ENCODE peak calls at places on chromosomes 3 and 15, in five cellular contexts. One of them, this sample, is unnamed.

GRCh38 chr3:120418866-120419490 is 31.8 kb downstream of the FSTL1 start:
- DNase-seq in H1: no peak
- DNase-seq in neuronal stem cell: peak; percentile 41
- DNase-seq in mesenchymal stem cell: peak; percentile 51
- DNase-seq in trophoblast cell: no peak
- DNase-seq in this sample: peak; percentile 76

GRCh38 chr3:97952280-97952679 is 20.0 kb downstream of the RIOX2 start:
- DNase-seq in neuronal stem cell: no peak
- DNase-seq in trophoblast cell: peak; percentile 85
- DNase-seq in H1: no peak
- DNase-seq in mesenchymal stem cell: peak; percentile 92
- DNase-seq in this sample: no peak

GRCh38 chr3:170656293-170656692 is 70.4 kb upstream of the SLC7A14 start:
- DNase-seq in mesenchymal stem cell: no peak
- DNase-seq in trophoblast cell: no peak
- DNase-seq in neuronal stem cell: no peak
- DNase-seq in H1: no peak
- DNase-seq in this sample: no peak

GRCh38 chr3:192092388-192093005 is 631.5 kb downstream of the PYDC2 start:
- DNase-seq in trophoblast cell: peak; percentile 49
- DNase-seq in mesenchymal stem cell: no peak
- DNase-seq in H1: no peak
- DNase-seq in neuronal stem cell: no peak
- DNase-seq in this sample: no peak

GRCh38 chr15:34890424-34890823 is 79.1 kb downstream of the AQR start:
- DNase-seq in H1: no peak
- DNase-seq in trophoblast cell: no peak
- DNase-seq in neuronal stem cell: no peak
- DNase-seq in mesenchymal stem cell: no peak
- DNase-seq in this sample: no peak

GRCh38 chr15:79978694-79979519 is 7.9 kb upstream of the BCL2A1 start:
- DNase-seq in H1: no peak
- DNase-seq in mesenchymal stem cell: peak; percentile 29
- DNase-seq in trophoblast cell: peak; percentile 54
- DNase-seq in neuronal stem cell: no peak
- DNase-seq in this sample: no peak

GRCh38 chr3:110815008-110815583 is 256.5 kb upstream of the NECTIN3 start:
- DNase-seq in mesenchymal stem cell: peak; percentile 86
- DNase-seq in H1: no peak
- DNase-seq in neuronal stem cell: no peak
- DNase-seq in trophoblast cell: no peak
- DNase-seq in this sample: no peak

GRCh38 chr3:13790376-13791219 is 89.3 kb downstream of the WNT7A start:
- DNase-seq in trophoblast cell: no peak
- DNase-seq in H1: no peak
- DNase-seq in mesenchymal stem cell: no peak
- DNase-seq in neuronal stem cell: no peak
- DNase-seq in this sample: no peak

GRCh38 chr3:119420196-119420595 is 43.2 kb downstream of the TMEM39A start:
- DNase-seq in neuronal stem cell: no peak
- DNase-seq in mesenchymal stem cell: no peak
- DNase-seq in trophoblast cell: no peak
- DNase-seq in H1: no peak
- DNase-seq in this sample: peak; percentile 34

GRCh38 chr3:46979958-46980497 is 562 bp downstream of the NBEAL2 start:
- DNase-seq in mesenchymal stem cell: no peak
- DNase-seq in neuronal stem cell: no peak
- DNase-seq in H1: no peak
- DNase-seq in trophoblast cell: no peak
- DNase-seq in this sample: no peak

GRCh38 chr3:179589143-179589542 is 15.3 kb downstream of the MRPL47 start:
- DNase-seq in H1: no peak
- DNase-seq in mesenchymal stem cell: peak; percentile 62
- DNase-seq in trophoblast cell: no peak
- DNase-seq in neuronal stem cell: no peak
- DNase-seq in this sample: no peak

GRCh38 chr15:66780172-66780972 is 78.3 kb downstream of the SMAD6 start:
- DNase-seq in mesenchymal stem cell: peak; percentile 84
- DNase-seq in H1: no peak
- DNase-seq in trophoblast cell: no peak
- DNase-seq in neuronal stem cell: no peak
- DNase-seq in this sample: no peak

GRCh38 chr15:87843312-87843711 is 413.2 kb downstream of the NTRK3 start:
- DNase-seq in H1: no peak
- DNase-seq in trophoblast cell: no peak
- DNase-seq in mesenchymal stem cell: no peak
- DNase-seq in neuronal stem cell: no peak
- DNase-seq in this sample: no peak

GRCh38 chr15:63481105-63481810 is 23.1 kb upstream of the USP3 start:
- DNase-seq in mesenchymal stem cell: peak; percentile 84
- DNase-seq in H1: no peak
- DNase-seq in neuronal stem cell: no peak
- DNase-seq in trophoblast cell: no peak
- DNase-seq in this sample: no peak

GRCh38 chr15:40055576-40056293 is 16.8 kb upstream of the SRP14 start:
- DNase-seq in trophoblast cell: peak; percentile 70
- DNase-seq in mesenchymal stem cell: no peak
- DNase-seq in neuronal stem cell: no peak
- DNase-seq in H1: no peak
- DNase-seq in this sample: no peak

GRCh38 chr3:32414527-32415202 is 23.0 kb downstream of the CMTM7 start:
- DNase-seq in neuronal stem cell: no peak
- DNase-seq in mesenchymal stem cell: no peak
- DNase-seq in H1: no peak
- DNase-seq in trophoblast cell: no peak
- DNase-seq in this sample: no peak

GRCh38 chr3:84965141-84965540 is 6.4 kb downstream of the CADM2 start:
- DNase-seq in mesenchymal stem cell: no peak
- DNase-seq in trophoblast cell: no peak
- DNase-seq in neuronal stem cell: peak; percentile 74
- DNase-seq in H1: peak; percentile 65
- DNase-seq in this sample: peak; percentile 78

GRCh38 chr15:72180771-72181324 is 16.7 kb downstream of the GRAMD2A start:
- DNase-seq in mesenchymal stem cell: no peak
- DNase-seq in trophoblast cell: no peak
- DNase-seq in H1: no peak
- DNase-seq in neuronal stem cell: no peak
- DNase-seq in this sample: no peak

GRCh38 chr3:170080605-170081004 is 42.8 kb downstream of the GPR160 start:
- DNase-seq in neuronal stem cell: no peak
- DNase-seq in trophoblast cell: no peak
- DNase-seq in mesenchymal stem cell: no peak
- DNase-seq in H1: no peak
- DNase-seq in this sample: no peak

GRCh38 chr15:72184165-72184811 is 13.3 kb downstream of the GRAMD2A start:
- DNase-seq in mesenchymal stem cell: peak; percentile 42
- DNase-seq in trophoblast cell: peak; percentile 89
- DNase-seq in H1: peak; percentile 77
- DNase-seq in neuronal stem cell: peak; percentile 37
- DNase-seq in this sample: peak; percentile 74

GRCh38 chr3:48708481-48708889 is 8.5 kb downstream of the IP6K2 start:
- DNase-seq in neuronal stem cell: no peak
- DNase-seq in H1: no peak
- DNase-seq in mesenchymal stem cell: peak; percentile 51
- DNase-seq in trophoblast cell: peak; percentile 47
- DNase-seq in this sample: no peak

DNA sequence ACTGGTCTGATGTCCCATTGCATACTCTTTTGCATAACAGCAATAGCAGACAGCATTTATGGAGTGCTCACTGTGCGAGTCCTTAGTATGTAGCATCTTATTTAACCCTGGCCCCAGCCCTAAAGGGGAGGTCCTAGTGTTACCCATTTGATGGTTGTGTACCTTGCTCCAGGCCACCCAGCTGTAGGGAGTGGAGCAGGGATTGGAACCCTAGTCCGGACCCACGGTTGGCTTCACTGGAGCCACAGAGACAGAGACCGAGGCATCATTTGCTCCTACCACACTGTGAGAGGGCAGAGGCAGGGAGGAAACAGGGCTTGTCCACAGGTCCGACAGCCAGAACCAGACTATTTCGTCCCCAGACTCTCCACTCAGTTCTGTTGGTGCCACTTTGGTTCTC is 16.0 kb upstream of the TSEN2 start:
- DNase-seq in neuronal stem cell: no peak
- DNase-seq in trophoblast cell: peak; percentile 64
- DNase-seq in H1: no peak
- DNase-seq in mesenchymal stem cell: no peak
- DNase-seq in this sample: no peak
- H2BK12ac ChIP-seq in neuronal stem cell: no peak overlapping the region
- H2BK12ac ChIP-seq in trophoblast cell: peak overlapping the region; percentile 67
- H2BK12ac ChIP-seq in H1: no peak overlapping the region
- H2BK12ac ChIP-seq in mesenchymal stem cell: no peak overlapping the region
- H2BK12ac ChIP-seq in this sample: no peak overlapping the region

GRCh38 chr3:45914362-45915077 is 28.2 kb downstream of the CCR9 start:
- DNase-seq in mesenchymal stem cell: no peak
- DNase-seq in neuronal stem cell: no peak
- DNase-seq in H1: no peak
- DNase-seq in trophoblast cell: no peak
- DNase-seq in this sample: no peak

GRCh38 chr3:45915080-45915479 is 28.2 kb upstream of the CXCR6 start:
- DNase-seq in trophoblast cell: no peak
- DNase-seq in mesenchymal stem cell: no peak
- DNase-seq in H1: no peak
- DNase-seq in neuronal stem cell: no peak
- DNase-seq in this sample: no peak

GRCh38 chr3:45917146-45917885 is 25.9 kb upstream of the CXCR6 start:
- DNase-seq in trophoblast cell: no peak
- DNase-seq in mesenchymal stem cell: no peak
- DNase-seq in H1: no peak
- DNase-seq in neuronal stem cell: no peak
- DNase-seq in this sample: no peak

GRCh38 chr3:45912435-45912834 is 26.1 kb downstream of the CCR9 start:
- DNase-seq in neuronal stem cell: no peak
- DNase-seq in trophoblast cell: no peak
- DNase-seq in mesenchymal stem cell: no peak
- DNase-seq in H1: no peak
- DNase-seq in this sample: no peak

GRCh38 chr3:45915518-45916231 is 27.6 kb upstream of the CXCR6 start:
- DNase-seq in neuronal stem cell: no peak
- DNase-seq in H1: no peak
- DNase-seq in mesenchymal stem cell: peak; percentile 93
- DNase-seq in trophoblast cell: peak; percentile 2
- DNase-seq in this sample: no peak
- H2AFZ ChIP-seq in neuronal stem cell: peak overlapping the region; percentile 52
- H2AFZ ChIP-seq in H1: no peak overlapping the region
- H2AFZ ChIP-seq in mesenchymal stem cell: no peak overlapping the region
- H2AFZ ChIP-seq in trophoblast cell: no peak overlapping the region
- H2AFZ ChIP-seq in this sample: no peak overlapping the region

GRCh38 chr3:141754032-141754431 is 9.2 kb upstream of the GRK7 start:
- DNase-seq in neuronal stem cell: no peak
- DNase-seq in trophoblast cell: no peak
- DNase-seq in H1: no peak
- DNase-seq in mesenchymal stem cell: no peak
- DNase-seq in this sample: no peak
- H2BK12ac ChIP-seq in neuronal stem cell: no peak overlapping the region
- H2BK12ac ChIP-seq in trophoblast cell: no peak overlapping the region
- H2BK12ac ChIP-seq in H1: no peak overlapping the region
- H2BK12ac ChIP-seq in mesenchymal stem cell: no peak overlapping the region
- H2BK12ac ChIP-seq in this sample: no peak overlapping the region

GRCh38 chr3:58421004-58421403 is 12.6 kb downstream of the PDHB start:
- DNase-seq in trophoblast cell: no peak
- DNase-seq in mesenchymal stem cell: no peak
- DNase-seq in neuronal stem cell: no peak
- DNase-seq in H1: no peak
- DNase-seq in this sample: no peak

GRCh38 chr3:58416191-58416590 is 17.4 kb downstream of the PDHB start:
- DNase-seq in H1: no peak
- DNase-seq in neuronal stem cell: no peak
- DNase-seq in mesenchymal stem cell: no peak
- DNase-seq in trophoblast cell: no peak
- DNase-seq in this sample: no peak

GRCh38 chr3:58419782-58420512 is 13.7 kb downstream of the PDHB start:
- DNase-seq in trophoblast cell: no peak
- DNase-seq in H1: no peak
- DNase-seq in mesenchymal stem cell: peak; percentile 65
- DNase-seq in neuronal stem cell: no peak
- DNase-seq in this sample: no peak

GRCh38 chr3:58417075-58417474 is 16.6 kb downstream of the PDHB start:
- DNase-seq in mesenchymal stem cell: no peak
- DNase-seq in H1: no peak
- DNase-seq in neuronal stem cell: no peak
- DNase-seq in trophoblast cell: no peak
- DNase-seq in this sample: no peak

DNA sequence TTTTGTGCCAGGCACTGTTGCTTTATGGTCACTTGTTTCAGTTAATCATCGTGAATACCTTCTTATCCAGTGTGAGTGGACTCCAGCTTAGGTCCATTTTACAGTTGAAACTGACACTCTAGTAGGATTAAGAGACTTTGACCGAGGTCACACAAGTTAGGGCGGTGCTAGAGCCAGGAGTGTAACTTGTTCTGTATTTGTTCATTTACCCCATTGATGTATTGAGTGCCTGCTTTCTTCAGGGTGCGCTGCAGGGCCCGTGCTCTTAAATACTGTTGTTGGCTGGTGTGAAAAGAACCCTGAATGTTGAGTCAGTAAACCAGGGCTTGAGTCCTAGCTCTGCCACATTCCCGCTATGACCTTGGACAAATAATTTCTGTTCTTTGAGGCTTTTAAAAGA is 15.4 kb downstream of the PDHB start:
- DNase-seq in neuronal stem cell: no peak
- DNase-seq in mesenchymal stem cell: no peak
- DNase-seq in H1: no peak
- DNase-seq in trophoblast cell: no peak
- DNase-seq in this sample: no peak
- H2AFZ ChIP-seq in neuronal stem cell: no peak overlapping the region
- H2AFZ ChIP-seq in mesenchymal stem cell: no peak overlapping the region
- H2AFZ ChIP-seq in H1: no peak overlapping the region
- H2AFZ ChIP-seq in trophoblast cell: no peak overlapping the region
- H2AFZ ChIP-seq in this sample: no peak overlapping the region

DNA sequence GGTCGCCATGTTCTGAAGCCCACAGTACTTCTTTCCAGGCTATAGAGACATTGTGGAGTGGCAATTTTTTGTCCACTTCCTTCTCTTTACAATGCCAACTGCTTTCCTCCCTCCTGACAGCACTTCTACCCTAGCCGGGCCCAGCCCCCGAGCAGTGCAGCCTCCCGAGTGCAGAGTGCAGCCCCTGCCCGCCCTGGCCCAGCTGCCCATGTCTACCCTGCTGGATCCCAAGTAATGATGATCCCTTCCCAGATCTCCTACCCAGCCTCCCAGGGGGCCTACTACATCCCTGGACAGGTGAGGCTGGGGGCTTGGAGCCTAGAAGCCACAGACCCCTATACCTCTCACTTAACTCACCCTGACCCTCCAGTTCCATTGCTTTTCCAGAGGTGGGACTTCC is 2.8 kb downstream of the EIF4G1 start:
- DNase-seq in H1: no peak
- DNase-seq in mesenchymal stem cell: no peak
- DNase-seq in neuronal stem cell: no peak
- DNase-seq in trophoblast cell: no peak
- DNase-seq in this sample: no peak
- H2BK12ac ChIP-seq in H1: no peak overlapping the region
- H2BK12ac ChIP-seq in mesenchymal stem cell: no peak overlapping the region
- H2BK12ac ChIP-seq in neuronal stem cell: no peak overlapping the region
- H2BK12ac ChIP-seq in trophoblast cell: no peak overlapping the region
- H2BK12ac ChIP-seq in this sample: no peak overlapping the region

GRCh38 chr3:56868706-56869105 is 67.0 kb upstream of the ARHGEF3 start:
- DNase-seq in trophoblast cell: no peak
- DNase-seq in neuronal stem cell: no peak
- DNase-seq in H1: no peak
- DNase-seq in mesenchymal stem cell: no peak
- DNase-seq in this sample: no peak
- H2AFZ ChIP-seq in trophoblast cell: no peak overlapping the region
- H2AFZ ChIP-seq in neuronal stem cell: no peak overlapping the region
- H2AFZ ChIP-seq in H1: no peak overlapping the region
- H2AFZ ChIP-seq in mesenchymal stem cell: no peak overlapping the region
- H2AFZ ChIP-seq in this sample: no peak overlapping the region